ENCODE peak calls at places on chromosomes 5 and 9, in seven cellular contexts. J is globus pallidus; H is Right ventricle myocardium inferior; N is activated T-helper 2 cell treated with anti-CD3 and anti-CD28 coated beads, Interferon-gamma antibody, Interleukin-2, Interleukin-4, amounts not matched to agents 10 μg/mL and 5 μg/mL and 100 μg/mL, durations not matched to agents 14 hours and 24 hours and 36 hours; Q is activated CD4-positive, alpha-beta memory T cell treated with anti-CD3 and anti-CD28 coated beads for 36 hours; R is aorta; G is GM12865. S is an unnamed sample.

GRCh38 chr9:122360891-122361290 is 9.9 kb upstream of the PTGS1 start:
- DNase-seq in H (no peak), N (no peak), Q (no peak), G (no peak), R (no peak), J (no peak), S (no peak)

GRCh38 chr5:93427316-93427715 is 153.7 kb downstream of the NR2F1-AS1 start:
- DNase-seq in H (no peak), R (no peak), J (no peak), N (no peak), G (no peak), Q (no peak), S (no peak)

GRCh38 chr9:65403721-65404120 is 118.7 kb upstream of the FOXD4L5 start:
- DNase-seq in G (no peak), J (no peak), H (no peak), R (no peak), N (no peak), Q (no peak), S (no peak)

GRCh38 chr9:27385606-27386005 is 88.7 kb upstream of the EQTN start:
- DNase-seq in N (no peak), G (no peak), H (no peak), J (no peak), R (no peak), Q (no peak), S (no peak)

GRCh38 chr9:93675336-93676150 is 99.2 kb downstream of the PHF2 start:
- DNase-seq in R (peak), N (no peak), H (peak), J (no peak), G (no peak), Q (peak), S (no peak)

GRCh38 chr5:65696892-65697291 is 25.0 kb downstream of the SGTB start:
- DNase-seq in Q (no peak), N (no peak), H (no peak), G (no peak), R (no peak), J (peak), S (no peak)

GRCh38 chr5:160213537-160213936 is 15.8 kb upstream of the FABP6 start:
- DNase-seq in H (no peak), R (no peak), Q (no peak), G (peak), J (no peak), N (no peak), S (no peak)

GRCh38 chr5:159732220-159732619 is 184.1 kb upstream of the ADRA1B start:
- DNase-seq in G (peak), H (no peak), N (no peak), Q (peak), J (no peak), R (no peak), S (no peak)

GRCh38 chr9:69104830-69105527 is 69.1 kb upstream of the TJP2 start:
- DNase-seq in Q (no peak), H (no peak), R (no peak), N (no peak), J (no peak), G (no peak), S (no peak)

GRCh38 chr5:26329562-26330189 is 708.7 kb downstream of the CDH9 start:
- DNase-seq in R (no peak), J (no peak), H (no peak), N (no peak), Q (no peak), G (no peak), S (peak)

GRCh38 chr9:81490605-81491331 is 198.6 kb downstream of the TLE1 start:
- DNase-seq in H (no peak), N (no peak), G (no peak), R (no peak), Q (no peak), J (no peak), S (peak)

GRCh38 chr5:130981663-130982062 is 183.4 kb downstream of the HINT1 start:
- DNase-seq in G (no peak), Q (no peak), N (no peak), R (no peak), H (no peak), J (no peak), S (no peak)

GRCh38 chr9:87580941-87581438 is 83.3 kb downstream of the DAPK1 start:
- DNase-seq in H (no peak), Q (no peak), R (no peak), G (no peak), N (no peak), J (no peak), S (no peak)

GRCh38 chr5:42767491-42768105 is 11.0 kb downstream of the CCDC152 start:
- DNase-seq in J (peak), R (no peak), H (no peak), G (peak), N (no peak), Q (no peak), S (peak)

GRCh38 chr9:137255448-137256114 is 454 bp downstream of the NELFB start:
- DNase-seq in R (no peak), H (peak), G (peak), Q (no peak), J (no peak), N (no peak), S (no peak)

GRCh38 chr5:163964650-163965049 is 459.2 kb downstream of the MAT2B start:
- DNase-seq in H (no peak), N (no peak), J (no peak), Q (no peak), G (no peak), R (no peak), S (no peak)

GRCh38 chr9:84667571-84668203 is 1.8 kb upstream of the NTRK2 start:
- DNase-seq in H (no peak), R (no peak), G (peak), J (peak), N (no peak), Q (peak), S (peak)

GRCh38 chr9:69153707-69154521 is 20.2 kb upstream of the TJP2 start:
- DNase-seq in H (no peak), J (no peak), R (no peak), G (no peak), N (no peak), Q (no peak), S (no peak)

GRCh38 chr5:64947031-64947430 is 178.3 kb downstream of the CWC27 start:
- DNase-seq in G (no peak), J (no peak), Q (no peak), N (no peak), H (no peak), R (no peak), S (no peak)

GRCh38 chr9:101311759-101312420 is 72.9 kb downstream of the BAAT start:
- DNase-seq in G (peak), H (no peak), R (no peak), N (no peak), J (peak), Q (no peak), S (peak)

GRCh38 chr9:131892890-131893289 is 153.0 kb upstream of the RAPGEF1 start:
- DNase-seq in H (no peak), Q (no peak), N (no peak), J (no peak), G (no peak), R (no peak), S (no peak)

GRCh38 chr9:125431741-125432271 is 170.2 kb downstream of the GAPVD1 start:
- DNase-seq in Q (no peak), J (no peak), G (no peak), N (no peak), H (no peak), R (no peak), S (no peak)

GRCh38 chr5:82019342-82020138 is 47.7 kb downstream of the ATG10 start:
- DNase-seq in N (no peak), J (peak), R (no peak), Q (no peak), H (no peak), G (no peak), S (no peak)

GRCh38 chr9:86321373-86321772 is 32.8 kb downstream of the TUT7 start:
- DNase-seq in J (no peak), H (no peak), R (peak), N (no peak), Q (no peak), G (no peak), S (no peak)

S was measured in COLO829.